ENCODE peak calls at places on chromosome 12, in four cellular contexts. Z is K562, F is HepG2, N is GM12878. E is an unnamed sample.

GRCh38 chr12:75704664-75705063 is 193.3 kb upstream of the KRR1 start:
- DNase-seq in Z (no peak), N (no peak), F (no peak), E (no peak)

GRCh38 chr12:8612629-8613028 is at the start of gene AICDA:
- DNase-seq in N (no peak), Z (no peak), F (no peak), E (no peak)

GRCh38 chr12:11812558-11813421 is 163.3 kb downstream of the ETV6 start:
- DNase-seq in N (no peak), Z (no peak), F (peak), E (no peak)

GRCh38 chr12:48936379-48936979 is 11.2 kb upstream of the FKBP11 start:
- DNase-seq in N (no peak), F (peak), Z (peak), E (peak)

GRCh38 chr12:52551466-52551865 is 1.5 kb downstream of the KRT71 start:
- DNase-seq in Z (no peak), N (no peak), F (no peak), E (no peak)

GRCh38 chr12:127998936-127999467 is 268.0 kb upstream of the TMEM132C start:
- DNase-seq in Z (no peak), N (no peak), F (no peak), E (no peak)

GRCh38 chr12:130713581-130713991 is 2.5 kb downstream of the RIMBP2 start:
- DNase-seq in Z (no peak), N (no peak), F (no peak), E (no peak)

GRCh38 chr12:5912011-5912410 is 33.0 kb downstream of the ANO2 start:
- DNase-seq in F (no peak), Z (no peak), N (no peak), E (no peak)

GRCh38 chr12:93530358-93530757 is 42.1 kb upstream of the SOCS2 start:
- DNase-seq in Z (no peak), F (no peak), N (no peak), E (no peak)

GRCh38 chr12:56080556-56081138 is 682 bp downstream of the ERBB3 start:
- DNase-seq in F (peak), N (no peak), Z (peak), E (no peak)

GRCh38 chr12:91944637-91945036 is 201.0 kb downstream of the BTG1 start:
- DNase-seq in Z (no peak), N (no peak), F (no peak), E (no peak)

GRCh38 chr12:95829395-95829794 is 29.4 kb upstream of the SNRPF start:
- DNase-seq in Z (no peak), N (no peak), F (peak), E (no peak)

GRCh38 chr12:100593490-100593889 is 20.0 kb downstream of the GAS2L3 start:
- DNase-seq in N (no peak), Z (no peak), F (peak), E (no peak)

GRCh38 chr12:121132601-121133481 is at the start of gene P2RX7:
- DNase-seq in Z (no peak), N (peak), F (no peak), E (peak)

GRCh38 chr12:42802688-42803279 is 213.2 kb upstream of the PRICKLE1 start:
- DNase-seq in F (no peak), N (no peak), Z (no peak), E (no peak)

GRCh38 chr12:109047081-109047805 is 5.1 kb upstream of the USP30 start:
- DNase-seq in Z (no peak), F (no peak), N (no peak), E (no peak)

GRCh38 chr12:2769866-2770533 is 24.8 kb upstream of the FKBP4 start:
- DNase-seq in F (no peak), N (no peak), Z (no peak), E (no peak)

GRCh38 chr12:1880153-1880845 is 38.2 kb downstream of the CACNA2D4 start:
- DNase-seq in F (no peak), N (no peak), Z (no peak), E (no peak)

GRCh38 chr12:117685115-117685926 is 283.5 kb downstream of the KSR2 start:
- DNase-seq in N (no peak), F (peak), Z (peak), E (peak)

GRCh38 chr12:62862259-62862881 is 72.6 kb downstream of the PPM1H start:
- DNase-seq in N (no peak), F (no peak), Z (no peak), E (no peak)

GRCh38 chr12:89709994-89710872 is 1.6 kb upstream of the ATP2B1 start:
- DNase-seq in Z (no peak), F (no peak), N (no peak), E (no peak)

GRCh38 chr12:57629897-57630471 is 3.0 kb downstream of the B4GALNT1 start:
- DNase-seq in N (no peak), Z (no peak), F (no peak), E (no peak)

GRCh38 chr12:132837693-132838463 is 9.2 kb upstream of the GOLGA3 start:
- DNase-seq in F (no peak), N (no peak), Z (no peak), E (no peak)

GRCh38 chr12:94460594-94460959 is 910 bp upstream of the CEP83 start:
- DNase-seq in F (no peak), N (no peak), Z (no peak), E (no peak)

GRCh38 chr12:113912761-113913295 is 53.3 kb downstream of the RBM19 start:
- DNase-seq in F (peak), N (no peak), Z (peak), E (peak)

GRCh38 chr12:101045486-101046474 is 164.3 kb downstream of the SLC5A8 start:
- DNase-seq in Z (no peak), N (no peak), F (no peak), E (no peak)

GRCh38 chr12:12138203-12139154 is 67.7 kb downstream of the BCL2L14 start:
- DNase-seq in F (no peak), Z (no peak), N (no peak), E (no peak)

GRCh38 chr12:103493199-103493598 is 2.6 kb downstream of the C12orf42 start:
- DNase-seq in Z (no peak), N (no peak), F (no peak), E (no peak)

DNA sequence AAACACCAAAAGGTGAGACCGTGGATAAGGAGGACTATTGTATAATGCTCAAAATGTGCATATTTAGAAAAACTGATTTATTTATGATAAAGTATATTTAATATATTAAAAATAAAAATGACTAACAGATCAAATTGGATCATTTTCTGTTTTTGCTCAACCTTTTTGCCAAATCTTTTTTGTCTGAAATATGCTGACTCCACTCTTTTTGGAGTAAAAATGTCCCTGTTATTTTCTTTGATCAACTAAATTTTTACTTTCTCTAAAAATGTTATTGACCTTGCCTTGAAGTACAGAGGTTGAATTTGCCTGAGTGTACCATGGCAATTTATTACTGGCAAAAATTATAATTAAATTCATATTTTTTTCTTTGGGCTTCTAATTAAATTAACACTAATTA is 1189.2 kb upstream of the USP15 start:
- DNase-seq in Z (no peak), N (no peak), F (no peak), E (no peak)
- TF ChIP-seq JUNB in Z (no peak), N (no peak), F (no peak), E (no peak)

GRCh38 chr12:51484119-51484518 is 59.5 kb downstream of the SLC4A8 start:
- DNase-seq in Z (no peak), N (no peak), F (no peak), E (no peak)

GRCh38 chr12:51488281-51488680 is 63.6 kb downstream of the SLC4A8 start:
- DNase-seq in N (no peak), F (no peak), Z (no peak), E (no peak)

GRCh38 chr12:51480978-51481377 is 56.3 kb downstream of the SLC4A8 start:
- DNase-seq in Z (no peak), F (no peak), N (peak), E (no peak)

GRCh38 chr12:51482808-51483532 is 58.3 kb downstream of the SLC4A8 start:
- DNase-seq in N (no peak), Z (no peak), F (no peak), E (no peak)
- TF ChIP-seq CHD2 in N (no peak), Z (no peak), F (no peak), E (no peak)

GRCh38 chr12:116187158-116187511 is 90.4 kb downstream of the MED13L start:
- DNase-seq in N (no peak), Z (no peak), F (no peak), E (no peak)
- TF ChIP-seq JUNB in N (no peak), Z (no peak), F (no peak), E (no peak)

GRCh38 chr12:69054343-69055056 is 121.5 kb upstream of the CPM start:
- DNase-seq in F (peak), N (no peak), Z (no peak), E (no peak)

GRCh38 chr12:69055280-69055679 is 122.3 kb upstream of the CPM start:
- DNase-seq in F (peak), N (no peak), Z (no peak), E (no peak)

GRCh38 chr12:69055706-69056105 is 122.7 kb upstream of the CPM start:
- DNase-seq in N (no peak), F (no peak), Z (no peak), E (no peak)

GRCh38 chr12:69056743-69057515 is 124.0 kb upstream of the CPM start:
- DNase-seq in F (no peak), Z (no peak), N (no peak), E (no peak)

DNA sequence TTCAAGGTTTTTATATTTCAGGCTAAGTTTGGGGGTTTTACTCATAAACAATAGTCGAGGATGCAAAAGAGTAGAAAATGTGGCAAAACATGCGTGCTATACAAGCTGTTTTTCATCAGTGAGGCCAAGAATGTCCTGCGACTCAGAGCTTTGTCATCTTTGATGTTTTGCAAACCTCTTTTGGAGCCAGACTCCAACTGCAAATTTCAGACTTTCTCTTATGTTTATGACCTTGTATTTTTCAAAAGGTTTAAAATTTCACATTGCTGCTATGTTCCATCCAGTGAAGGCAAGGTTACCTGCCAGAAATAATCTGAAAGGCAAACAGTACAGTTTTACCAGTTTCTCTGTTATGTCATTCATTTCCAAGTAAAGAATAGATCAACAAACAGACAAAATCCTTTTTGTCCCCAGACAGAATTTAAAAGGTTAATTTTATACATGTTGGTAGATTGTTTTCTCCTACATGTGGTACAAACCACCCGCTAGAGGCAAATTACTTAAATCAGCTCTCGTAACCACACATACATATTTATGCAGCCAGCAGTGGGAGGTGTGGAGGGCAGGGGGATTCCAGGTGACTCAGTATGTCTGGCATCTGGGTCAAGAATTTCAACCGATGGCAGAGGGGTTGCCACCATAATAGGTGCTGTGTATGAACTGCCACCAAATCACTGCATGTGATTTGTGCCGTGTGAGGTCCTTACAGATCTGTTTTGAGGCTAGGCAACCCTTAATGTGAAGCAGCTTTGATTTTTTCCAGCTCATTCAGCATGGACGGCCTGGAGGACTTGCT is 119.8 kb upstream of the CPM start:
- DNase-seq in Z (no peak), N (peak), F (peak), E (peak)
- TF ChIP-seq CHD2 in Z (no peak), N (no peak), F (no peak), E (no peak)

DNA sequence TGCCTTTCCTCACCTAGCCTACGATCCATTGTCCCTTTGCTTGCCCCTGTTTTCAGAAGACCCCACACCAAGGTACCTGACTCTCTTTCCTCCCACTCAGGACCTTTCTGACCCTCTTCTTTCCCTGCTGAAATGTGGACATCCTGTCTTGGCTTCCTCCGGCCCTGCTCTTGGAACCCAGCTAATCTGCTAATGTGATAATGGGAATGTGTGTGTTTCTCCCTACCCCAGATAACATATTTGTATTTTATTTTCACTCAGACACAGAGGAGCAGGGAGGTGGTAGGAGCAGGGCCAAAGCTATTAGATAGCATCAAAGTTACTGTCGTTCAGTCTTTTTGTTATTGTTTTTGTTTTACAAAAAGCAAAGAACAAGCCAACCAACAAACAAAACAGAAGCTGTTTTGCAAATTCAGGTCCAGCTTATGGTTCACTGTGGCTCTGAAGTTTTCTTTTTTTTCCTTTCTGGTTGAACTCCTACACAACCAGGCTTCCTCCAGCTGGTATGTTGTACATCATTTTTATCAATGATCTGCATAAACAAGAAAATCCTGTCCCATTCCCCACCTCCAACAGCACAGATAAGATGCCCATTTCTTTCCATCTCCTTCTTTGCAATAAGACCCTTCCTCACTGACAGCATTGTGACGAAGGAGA is 137.3 kb downstream of the C12orf75 start:
- DNase-seq in F (no peak), N (no peak), Z (no peak), E (no peak)
- TF ChIP-seq JUNB in F (no peak), N (no peak), Z (no peak), E (no peak)

GRCh38 chr12:124386059-124386458 is 91.2 kb downstream of the RFLNA start:
- DNase-seq in N (no peak), Z (no peak), F (no peak), E (peak)

GRCh38 chr12:124383028-124383427 is 88.1 kb downstream of the RFLNA start:
- DNase-seq in N (no peak), Z (no peak), F (no peak), E (no peak)

GRCh38 chr12:124386661-124387509 is 92.0 kb downstream of the RFLNA start:
- DNase-seq in Z (no peak), N (no peak), F (no peak), E (peak)

GRCh38 chr12:124385219-124385969 is 90.5 kb downstream of the RFLNA start:
- DNase-seq in Z (no peak), N (no peak), F (no peak), E (no peak)

GRCh38 chr12:124384299-124384894 is 89.5 kb downstream of the RFLNA start:
- DNase-seq in F (no peak), N (no peak), Z (no peak), E (no peak)
- TF ChIP-seq CHD2 in F (no peak), N (no peak), Z (no peak), E (no peak)

GRCh38 chr12:104636496-104636895 is 179.7 kb downstream of the CHST11 start:
- DNase-seq in Z (no peak), F (no peak), N (no peak), E (no peak)

GRCh38 chr12:104638218-104638617 is 181.5 kb downstream of the CHST11 start:
- DNase-seq in Z (no peak), N (no peak), F (no peak), E (no peak)

GRCh38 chr12:104635944-104636343 is 179.2 kb downstream of the CHST11 start:
- DNase-seq in N (no peak), F (no peak), Z (no peak), E (no peak)

GRCh38 chr12:104637616-104638015 is 180.9 kb downstream of the CHST11 start:
- DNase-seq in F (no peak), Z (no peak), N (no peak), E (no peak)

GRCh38 chr12:104638760-104639319 is 182.1 kb downstream of the CHST11 start:
- DNase-seq in N (no peak), Z (no peak), F (no peak), E (no peak)
- TF ChIP-seq JUNB in N (no peak), Z (no peak), F (no peak), E (no peak)

DNA sequence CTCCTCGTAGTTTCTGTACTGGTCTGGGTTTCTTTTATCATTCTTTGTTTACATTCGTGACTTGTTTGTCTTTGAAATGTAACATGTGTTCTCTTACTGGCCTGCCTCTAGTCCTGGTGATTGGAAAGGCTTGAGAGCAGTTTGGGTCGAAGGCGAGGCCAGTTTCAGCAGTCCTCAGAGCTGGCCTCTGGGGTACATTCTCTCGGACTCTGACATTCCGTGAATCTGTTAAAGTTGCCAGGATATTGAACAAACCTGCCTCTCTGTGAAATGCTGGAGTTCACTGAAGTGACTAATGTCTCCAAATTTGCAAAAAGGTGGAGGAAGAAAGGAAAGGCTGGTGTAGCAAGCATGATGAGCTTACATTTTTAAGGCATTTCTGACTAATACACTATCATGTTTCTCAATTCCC is 1.5 kb downstream of the PLEKHA5 start:
- DNase-seq in F (peak), Z (no peak), N (no peak), E (peak)
- TF ChIP-seq CHD2 in F (no peak), Z (no peak), N (no peak), E (no peak)

DNA sequence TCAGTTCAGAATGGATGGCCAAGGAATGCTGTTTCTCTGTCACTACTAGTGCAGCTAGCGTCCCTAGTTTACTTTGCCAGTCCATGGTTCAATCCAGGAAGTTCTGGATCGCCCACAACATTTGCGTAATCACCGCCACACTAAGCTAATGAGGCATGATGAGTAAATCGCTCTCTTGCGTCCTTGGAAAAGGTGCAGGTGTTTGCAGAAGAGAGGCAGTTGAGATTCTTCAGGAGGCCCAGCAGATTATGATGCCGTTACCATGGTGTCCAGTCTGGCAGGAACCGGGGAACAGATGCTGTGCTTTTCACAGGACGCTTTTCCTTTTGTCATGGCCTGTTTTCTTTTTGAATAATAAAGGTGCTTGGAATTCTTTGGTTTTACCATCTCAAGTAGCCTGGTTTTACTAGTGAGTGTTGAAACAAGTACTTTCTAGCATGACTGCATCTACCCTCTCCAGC is 9.0 kb downstream of the TPH2 start:
- DNase-seq in Z (no peak), N (no peak), F (peak), E (no peak)
- TF ChIP-seq JUNB in Z (no peak), N (no peak), F (no peak), E (no peak)

DNA sequence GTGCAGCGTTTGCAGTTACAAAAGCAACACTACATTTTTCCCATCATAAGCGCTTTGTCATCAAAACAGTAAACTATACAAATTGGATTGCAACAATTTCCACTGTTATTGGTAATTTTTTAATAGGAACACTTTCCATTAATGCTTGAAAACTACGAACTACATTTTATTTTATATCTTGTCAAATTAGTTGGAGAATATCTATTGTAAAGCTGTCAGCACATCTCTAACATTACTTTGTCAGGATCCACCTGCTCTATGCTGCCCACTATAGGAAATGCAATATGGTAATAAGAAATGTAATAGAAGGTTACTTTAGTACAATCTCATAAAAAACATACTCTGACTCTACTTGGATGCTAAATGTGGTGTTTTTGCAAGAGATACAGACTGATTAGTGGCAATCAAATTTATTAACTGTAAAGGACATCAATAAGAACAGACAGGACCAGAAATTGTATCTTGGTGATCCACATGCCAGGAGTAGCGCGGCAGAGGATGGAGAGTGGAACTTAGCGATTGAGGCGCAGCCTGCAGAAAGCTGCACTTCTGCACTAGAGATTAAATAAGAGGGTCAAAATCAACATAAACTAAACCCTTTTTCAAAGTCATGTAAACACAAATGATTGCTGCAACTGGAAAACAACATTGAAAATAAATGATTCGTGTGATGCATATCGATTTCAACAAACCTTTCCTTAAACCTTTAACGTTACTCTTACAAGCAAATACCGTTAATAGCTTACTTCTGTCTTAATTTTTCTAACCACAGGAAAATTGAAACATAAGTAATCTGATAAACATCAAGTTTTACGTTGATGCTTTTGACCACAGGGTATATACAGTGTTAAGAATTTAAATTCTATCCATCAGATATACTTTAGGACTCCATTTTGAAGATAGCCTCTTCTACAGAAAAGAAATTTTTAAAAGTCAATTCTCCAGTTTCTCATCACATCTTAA is 3.6 kb upstream of the ARID2 start:
- DNase-seq in Z (peak), F (peak), N (no peak), E (peak)
- TF ChIP-seq CHD2 in Z (no peak), F (no peak), N (no peak), E (no peak)